ENCODE peak calls at places on chromosomes 16 and 17, in ten cellular contexts. H, J, T, N, D, Y, M, Q, G and A are unnamed samples. For H3K4me1, the result is how much of the 10 kb centered on the place peaks cover.

GRCh38 chr17:17568772-17569195 is 22.7 kb downstream of the PEMT start:
- DNase-seq in D (peak), H (peak), Y (no peak), J (no peak), G (peak), M (peak), T (no peak), N (peak), Q (no peak), A (peak)

GRCh38 chr17:79617304-79617703 is 6.5 kb upstream of the RBFOX3 start:
- DNase-seq in G (no peak), Y (peak), M (no peak), D (peak), T (no peak), J (no peak), H (no peak), N (no peak), Q (no peak), A (no peak)

GRCh38 chr17:62824290-62825135 is 16.4 kb upstream of the MARCHF10 start:
- DNase-seq in J (no peak), T (no peak), D (no peak), N (peak), Q (peak), H (peak), G (no peak), M (no peak), Y (no peak), A (no peak)

GRCh38 chr17:4386406-4386805 is 19.9 kb upstream of the UBE2G1 start:
- DNase-seq in M (no peak), T (no peak), H (no peak), Q (no peak), Y (no peak), G (no peak), J (no peak), D (no peak), N (no peak), A (no peak)

GRCh38 chr16:85652431-85653221 is 36.1 kb downstream of the GINS2 start:
- DNase-seq in H (peak), M (no peak), T (no peak), Q (peak), J (no peak), G (peak), N (peak), Y (peak), D (no peak), A (peak)

GRCh38 chr17:3558603-3559269 is 1.1 kb upstream of the TRPV3 start:
- DNase-seq in G (no peak), Q (no peak), J (no peak), H (no peak), Y (no peak), N (peak), D (no peak), M (no peak), T (no peak), A (no peak)

GRCh38 chr16:67760831-67761230 is 41.7 kb upstream of the GFOD2 start:
- DNase-seq in H (no peak), N (no peak), T (no peak), Q (no peak), Y (no peak), D (no peak), M (no peak), J (no peak), G (no peak), A (no peak)

GRCh38 chr17:59124665-59125064 is 18.0 kb upstream of the TRIM37 start:
- DNase-seq in Y (no peak), N (no peak), T (no peak), J (no peak), M (no peak), G (no peak), D (no peak), Q (no peak), H (no peak), A (no peak)

GRCh38 chr16:22092143-22092933 is at the start of gene VWA3A:
- DNase-seq in J (no peak), Y (no peak), Q (peak), M (no peak), D (no peak), H (no peak), T (no peak), G (no peak), N (peak), A (no peak)

GRCh38 chr16:83002351-83003334 is 375.9 kb downstream of the CDH13 start:
- DNase-seq in M (no peak), T (no peak), Y (no peak), N (peak), G (no peak), Q (no peak), H (no peak), D (no peak), J (no peak), A (no peak)

GRCh38 chr17:65794572-65794971 is 233.1 kb upstream of the AXIN2 start:
- DNase-seq in D (no peak), G (peak), Q (no peak), N (peak), M (no peak), J (no peak), H (peak), T (no peak), Y (no peak), A (no peak)

GRCh38 chr17:4591529-4591928 is 7.2 kb downstream of the SMTNL2 start:
- DNase-seq in G (no peak), M (no peak), H (peak), Q (no peak), D (no peak), N (peak), Y (no peak), J (no peak), T (no peak), A (no peak)

GRCh38 chr17:20268700-20269475 is 198.5 kb downstream of the LGALS9B start:
- DNase-seq in Y (no peak), G (no peak), H (no peak), D (no peak), T (no peak), N (no peak), J (no peak), Q (no peak), M (no peak), A (no peak)

GRCh38 chr17:77607606-77608005 is 350.9 kb upstream of the TNRC6C start:
- DNase-seq in J (no peak), Q (no peak), T (no peak), Y (no peak), M (no peak), H (no peak), G (no peak), N (no peak), D (no peak), A (no peak)

GRCh38 chr16:18832613-18833012 is 31.3 kb upstream of the ARL6IP1 start:
- DNase-seq in M (no peak), Q (no peak), J (no peak), D (no peak), G (no peak), T (no peak), H (no peak), Y (no peak), N (no peak), A (no peak)

GRCh38 chr16:73202176-73202729 is 154.3 kb upstream of the ZFHX3 start:
- DNase-seq in Q (no peak), Y (no peak), T (no peak), M (no peak), G (no peak), H (peak), D (no peak), N (peak), J (no peak), A (no peak)

GRCh38 chr16:49269231-49269630 is 12.4 kb downstream of the CBLN1 start:
- DNase-seq in D (no peak), J (no peak), H (no peak), Y (no peak), G (no peak), Q (no peak), T (no peak), N (no peak), M (no peak), A (no peak)

GRCh38 chr17:82938486-82939212 is 98.8 kb upstream of the ZNF750 start:
- DNase-seq in N (no peak), Q (no peak), T (no peak), H (no peak), Y (peak), G (no peak), M (no peak), D (no peak), J (no peak), A (no peak)

GRCh38 chr17:39662551-39663339 is 2.4 kb upstream of the TCAP start:
- DNase-seq in M (no peak), N (no peak), J (no peak), Y (peak), D (no peak), Q (no peak), G (no peak), T (no peak), H (no peak), A (no peak)
- H3K4me1 ChIP-seq in M (half or more), N (under half), J (under half), Y (half or more), D (under half), Q (half or more), G (under half), T (under half), H (half or more), A (under half)

GRCh38 chr17:50453901-50454300 is 14.8 kb downstream of the CHAD start:
- DNase-seq in Q (no peak), M (no peak), G (no peak), Y (no peak), J (no peak), H (no peak), T (no peak), N (no peak), D (no peak), A (no peak)

GRCh38 chr17:50451943-50452626 is 16.6 kb downstream of the CHAD start:
- DNase-seq in D (no peak), J (no peak), H (no peak), G (no peak), T (no peak), N (no peak), M (no peak), Y (no peak), Q (no peak), A (no peak)

GRCh38 chr17:50457621-50458020 is 11.1 kb downstream of the CHAD start:
- DNase-seq in Q (no peak), Y (no peak), J (no peak), M (no peak), G (no peak), H (no peak), D (no peak), T (no peak), N (no peak), A (no peak)

GRCh38 chr17:50447870-50448573 is 20.7 kb downstream of the CHAD start:
- DNase-seq in J (no peak), T (no peak), N (no peak), G (no peak), M (no peak), D (no peak), Q (no peak), H (peak), Y (no peak), A (no peak)

GRCh38 chr17:50452627-50453300 is 15.9 kb downstream of the CHAD start:
- DNase-seq in H (no peak), M (no peak), J (no peak), D (no peak), N (peak), G (no peak), Y (no peak), T (no peak), Q (no peak), A (no peak)
- H3K4me1 ChIP-seq in H (under half), M (under half), J (under half), D (under half), N (under half), G (under half), Y (under half), T (under half), Q (under half), A (under half)

GRCh38 chr16:89357055-89357454 is 133.3 kb downstream of the ANKRD11 start:
- DNase-seq in D (no peak), H (no peak), G (no peak), N (no peak), T (no peak), J (no peak), M (no peak), Y (no peak), Q (no peak), A (no peak)
- H3K4me1 ChIP-seq in D (under half), H (half or more), G (half or more), N (under half), T (under half), J (under half), M (half or more), Y (under half), Q (half or more), A (under half)

GRCh38 chr17:47869114-47869513 is 18.2 kb upstream of the SP6 start:
- DNase-seq in J (no peak), T (no peak), G (no peak), N (no peak), H (no peak), Y (no peak), M (no peak), Q (no peak), D (no peak), A (no peak)
- H3K4me1 ChIP-seq in J (under half), T (under half), G (under half), N (under half), H (under half), Y (under half), M (under half), Q (under half), D (under half), A (under half)

GRCh38 chr17:81409190-81409935 is 14.1 kb downstream of the BAHCC1 start:
- DNase-seq in T (no peak), N (no peak), M (no peak), J (no peak), D (no peak), Y (no peak), H (peak), G (no peak), Q (no peak), A (no peak)

GRCh38 chr17:81413497-81414135 is 18.4 kb downstream of the BAHCC1 start:
- DNase-seq in Y (no peak), J (no peak), D (no peak), T (no peak), N (no peak), Q (no peak), G (no peak), M (no peak), H (no peak), A (no peak)

GRCh38 chr17:81412490-81413093 is 17.3 kb downstream of the BAHCC1 start:
- DNase-seq in T (no peak), G (peak), D (no peak), Q (no peak), J (no peak), M (peak), N (peak), H (no peak), Y (no peak), A (no peak)

GRCh38 chr17:81411305-81411704 is 16.0 kb downstream of the BAHCC1 start:
- DNase-seq in Q (no peak), M (no peak), J (no peak), N (no peak), G (no peak), H (no peak), Y (no peak), D (no peak), T (no peak), A (no peak)

GRCh38 chr17:81410852-81411251 is 15.6 kb downstream of the BAHCC1 start:
- DNase-seq in G (no peak), Y (no peak), Q (no peak), T (no peak), N (no peak), H (no peak), M (no peak), J (no peak), D (no peak), A (no peak)
- H3K4me1 ChIP-seq in G (under half), Y (under half), Q (under half), T (under half), N (under half), H (under half), M (under half), J (under half), D (under half), A (under half)

GRCh38 chr16:8958344-8958808 is 5.3 kb downstream of the USP7 start:
- DNase-seq in M (no peak), Q (no peak), D (no peak), Y (no peak), G (no peak), H (no peak), J (no peak), T (peak), N (peak), A (peak)

GRCh38 chr16:8955828-8956227 is 7.9 kb downstream of the USP7 start:
- DNase-seq in D (no peak), Y (no peak), J (no peak), N (no peak), M (no peak), Q (no peak), T (no peak), G (no peak), H (no peak), A (no peak)

GRCh38 chr16:8957509-8958157 is 6.1 kb downstream of the USP7 start:
- DNase-seq in Q (no peak), J (no peak), M (no peak), H (no peak), Y (no peak), G (no peak), T (no peak), D (no peak), N (no peak), A (no peak)

GRCh38 chr16:8956265-8957060 is 7.2 kb downstream of the USP7 start:
- DNase-seq in J (no peak), M (no peak), H (no peak), G (no peak), T (no peak), N (no peak), Q (no peak), Y (no peak), D (no peak), A (peak)

GRCh38 chr16:8957061-8957392 is 6.7 kb downstream of the USP7 start:
- DNase-seq in N (no peak), M (no peak), D (no peak), T (no peak), Q (no peak), J (no peak), Y (no peak), G (no peak), H (no peak), A (no peak)
- H3K4me1 ChIP-seq in N (under half), M (half or more), D (under half), T (half or more), Q (half or more), J (under half), Y (half or more), G (half or more), H (half or more), A (half or more)